ENCODE peak calls at places on chromosomes 5 and 9, in five cellular contexts. M is stimulated activated CD8-positive, alpha-beta memory T cell treated with anti-CD3 and anti-CD28 coated beads, Interleukin-4, amount 100 ng/mL, for 24 hours; N is GM12892; R is CD4-positive, alpha-beta memory T cell; T is WTC11. F is an unnamed sample.

GRCh38 chr9:123927625-123928308 is 2.2 kb downstream of the DENND1A start:
- DNase-seq in M (no peak), N (no peak), R (no peak), T (no peak), F (no peak)

GRCh38 chr5:65482727-65483473 is 1.2 kb upstream of the ADAMTS6 start:
- DNase-seq in M (no peak), N (no peak), R (peak), T (no peak), F (peak)

GRCh38 chr9:129990269-129991005 is 52.6 kb downstream of the FNBP1 start:
- DNase-seq in M (no peak), N (no peak), R (peak), T (no peak), F (no peak)

GRCh38 chr9:81562221-81563019 is 126.9 kb downstream of the TLE1 start:
- DNase-seq in M (no peak), N (no peak), R (no peak), T (no peak), F (no peak)

GRCh38 chr9:130927995-130928900 is 10.8 kb downstream of the FIBCD1 start:
- DNase-seq in M (no peak), N (peak), R (no peak), T (no peak), F (no peak)

GRCh38 chr9:72041775-72042194 is 18.6 kb downstream of the C9orf57 start:
- DNase-seq in M (no peak), N (no peak), R (no peak), T (no peak), F (no peak)

GRCh38 chr9:127109212-127109711 is 13.2 kb downstream of the ANGPTL2 start:
- DNase-seq in M (no peak), N (no peak), R (no peak), T (no peak), F (no peak)

GRCh38 chr5:7878381-7878873 is 9.5 kb downstream of the MTRR start:
- DNase-seq in M (no peak), N (no peak), R (no peak), T (no peak), F (no peak)

GRCh38 chr5:89133975-89134374 is 251.0 kb upstream of the MEF2C start:
- DNase-seq in M (no peak), N (no peak), R (no peak), T (no peak), F (no peak)

GRCh38 chr5:14672508-14673394 is 8.2 kb downstream of the OTULIN start:
- DNase-seq in M (no peak), N (no peak), R (no peak), T (no peak), F (peak)

GRCh38 chr5:81631124-81631523 is 119.8 kb downstream of the SSBP2 start:
- DNase-seq in M (no peak), N (no peak), R (peak), T (no peak), F (no peak)

GRCh38 chr9:13020706-13021105 is 245.9 kb downstream of the LURAP1L start:
- DNase-seq in M (no peak), N (no peak), R (no peak), T (no peak), F (no peak)

F was measured in GM23338.